ENCODE peak calls at places on chromosomes 3 and 15, in five cellular contexts. U is A549, E is GM23338, X is SK-N-SH, W is HepG2. M is an unnamed sample.

GRCh38 chr15:88161636-88162035 is 94.9 kb downstream of the NTRK3 start:
- DNase-seq in U (no peak), E (no peak), X (no peak), W (no peak), M (no peak)

GRCh38 chr3:36595531-36595930 is 168.8 kb downstream of the DCLK3 start:
- DNase-seq in U (no peak), E (no peak), X (no peak), W (no peak), M (no peak)

GRCh38 chr15:76340198-76340801 is 3.7 kb downstream of the ISL2 start:
- DNase-seq in U (no peak), E (peak), X (peak), W (no peak), M (peak)

GRCh38 chr3:19399356-19399755 is 251.0 kb downstream of the KCNH8 start:
- DNase-seq in U (no peak), E (peak), X (no peak), W (no peak), M (no peak)

GRCh38 chr3:42504334-42505202 is 2.1 kb downstream of the VIPR1 start:
- DNase-seq in U (no peak), E (no peak), X (no peak), W (no peak), M (no peak)

GRCh38 chr15:29676961-29677402 is 145.3 kb downstream of the TJP1 start:
- DNase-seq in U (peak), E (no peak), X (peak), W (no peak), M (no peak)

GRCh38 chr3:58047806-58048205 is 39.6 kb downstream of the FLNB start:
- DNase-seq in U (no peak), E (no peak), X (no peak), W (no peak), M (no peak)

GRCh38 chr3:174083706-174084105 is 686.2 kb downstream of the NLGN1 start:
- DNase-seq in U (no peak), E (no peak), X (no peak), W (no peak), M (no peak)

GRCh38 chr3:194003128-194004057 is 132.6 kb upstream of the HES1 start:
- DNase-seq in U (peak), E (peak), X (peak), W (peak), M (peak)

GRCh38 chr15:33968224-33968623 is at the start of gene CHRM5:
- DNase-seq in U (no peak), E (no peak), X (peak), W (no peak), M (no peak)

GRCh38 chr15:33960160-33960559 is 8.1 kb upstream of the CHRM5 start:
- DNase-seq in U (no peak), E (no peak), X (no peak), W (no peak), M (peak)

GRCh38 chr15:33964665-33965040 is 3.6 kb upstream of the CHRM5 start:
- DNase-seq in U (no peak), E (no peak), X (no peak), W (no peak), M (no peak)

GRCh38 chr15:33963831-33964664 is 4.2 kb upstream of the CHRM5 start:
- DNase-seq in U (peak), E (peak), X (peak), W (peak), M (peak)
- H3K27ac ChIP-seq in U (no peak), E (no peak), X (no peak), W (no peak), M (no peak)

GRCh38 chr3:119145500-119146167 is at the start of gene TEX55:
- DNase-seq in U (peak), E (peak), X (peak), W (peak), M (no peak)
- TF ChIP-seq REST in U (no peak), E (no peak), X (no peak), W (no peak), M (no peak)

DNA sequence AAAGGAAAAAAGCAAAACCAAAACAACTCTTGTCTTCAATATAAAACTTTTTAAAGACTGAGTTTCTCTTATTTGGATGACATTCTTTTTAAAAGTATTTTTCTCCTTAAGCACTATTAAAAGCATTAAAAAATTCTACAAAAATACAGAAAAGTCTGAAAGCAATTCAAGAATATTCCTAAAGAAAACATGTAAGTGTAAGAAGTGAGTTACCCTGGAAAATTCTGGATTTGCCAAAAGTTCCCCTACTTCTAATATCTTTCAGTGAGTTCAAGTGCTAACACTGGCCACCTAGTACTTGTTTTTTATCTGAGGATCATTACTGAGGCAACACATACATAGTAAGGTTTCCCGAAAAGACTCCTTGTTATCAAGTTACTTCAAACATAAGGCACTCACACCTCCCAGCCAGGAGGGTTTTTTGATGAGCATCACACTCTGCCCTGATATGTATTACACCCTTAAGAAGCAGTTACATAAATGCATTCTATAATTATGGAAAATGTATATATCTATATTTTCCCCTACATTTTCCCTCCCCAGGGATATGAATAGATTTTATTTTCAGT is 158.4 kb downstream of the TIGIT start:
- DNase-seq in U (no peak), E (no peak), X (no peak), W (no peak), M (no peak)
- TF ChIP-seq CTCF in U (no peak), E (no peak), X (no peak), W (no peak), M (no peak)

GRCh38 chr3:66722675-66723074 is 221.9 kb upstream of the LRIG1 start:
- DNase-seq in U (peak), E (no peak), X (no peak), W (no peak), M (no peak)
- H3K27ac ChIP-seq in U (no peak), E (no peak), X (no peak), W (no peak), M (no peak)

DNA sequence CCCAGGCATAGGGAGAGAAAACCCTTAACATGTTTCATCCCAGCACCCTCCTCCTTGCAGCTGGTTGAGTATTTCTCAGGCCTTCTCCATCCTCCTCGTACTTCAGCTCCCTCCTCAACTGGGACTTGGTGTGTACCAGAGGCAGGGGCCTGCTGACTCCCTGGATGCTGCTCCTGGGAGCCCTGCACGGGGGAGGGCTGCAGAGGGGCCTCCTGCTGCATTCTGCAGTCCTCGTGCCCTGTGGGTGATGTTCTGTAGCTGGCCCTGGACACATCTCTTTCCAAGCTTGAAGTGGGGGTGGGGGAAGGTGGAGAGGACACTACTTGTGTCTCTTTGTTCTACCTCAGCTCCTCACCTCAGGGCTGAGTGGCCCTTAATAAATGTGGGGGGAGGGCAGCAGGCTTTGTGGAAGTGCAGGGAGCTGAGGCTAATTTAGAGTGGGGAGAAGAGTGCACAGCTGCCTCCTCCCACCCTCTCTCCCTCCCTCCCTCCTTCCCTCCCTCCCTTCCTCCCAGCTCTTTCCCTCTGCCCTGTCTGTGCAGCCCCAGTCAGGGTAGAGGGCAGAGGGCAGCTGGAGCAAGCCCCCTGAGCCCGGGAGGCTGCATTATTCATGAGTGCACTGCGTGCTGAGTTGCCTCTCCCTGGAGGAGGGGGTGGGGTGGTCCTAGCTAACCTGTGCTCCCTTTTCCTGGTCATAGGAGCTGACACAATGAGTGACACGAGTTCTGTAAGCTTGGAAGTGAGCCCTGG is 3.7 kb upstream of the GRM2 start:
- DNase-seq in U (no peak), E (peak), X (no peak), W (no peak), M (no peak)
- TF ChIP-seq REST in U (no peak), E (no peak), X (no peak), W (no peak), M (no peak)

GRCh38 chr3:121681792-121682191 is 21.1 kb upstream of the HCLS1 start:
- DNase-seq in U (no peak), E (no peak), X (no peak), W (no peak), M (no peak)

GRCh38 chr3:121677141-121677540 is 16.4 kb upstream of the HCLS1 start:
- DNase-seq in U (no peak), E (no peak), X (no peak), W (no peak), M (no peak)
- TF ChIP-seq CTCF in U (no peak), E (no peak), X (no peak), W (no peak), M (no peak)